ENCODE peak calls at places on chromosome 19, in five cellular contexts. B is cardiac muscle cell, S is endothelial cell, X is HFF-Myc, U is AG09319. J is an unnamed sample.

GRCh38 chr19:47891923-47892666 is 6.0 kb upstream of the SULT2A1 start:
- DNase-seq in B (peak; percentile 81), S (peak; percentile 13), X (no peak), U (no peak), J (no peak)

GRCh38 chr19:3275068-3275582 is 50.7 kb downstream of the CELF5 start:
- DNase-seq in B (no peak), S (peak; percentile 77), X (no peak), U (no peak), J (no peak)

GRCh38 chr19:9323557-9323918 is 441 bp upstream of the ZNF559 start:
- DNase-seq in B (peak; percentile 91), S (no peak), X (peak; percentile 22), U (peak; percentile 48), J (no peak)

GRCh38 chr19:56066152-56067023 is 54.7 kb downstream of the ZNF787 start:
- DNase-seq in B (peak; percentile 56), S (peak; percentile 80), X (no peak), U (no peak), J (peak; percentile 79)

GRCh38 chr19:34222386-34222785 is 32.0 kb upstream of the GARRE1 start:
- DNase-seq in B (no peak), S (no peak), X (no peak), U (no peak), J (no peak)

GRCh38 chr19:17996826-17997316 is 11.1 kb upstream of the ARRDC2 start:
- DNase-seq in B (peak; percentile 80), S (peak; percentile 97), X (no peak), U (no peak), J (peak; percentile 94)

GRCh38 chr19:7904074-7905020 is 670 bp downstream of the MAP2K7 start:
- DNase-seq in B (no peak), S (no peak), X (no peak), U (no peak), J (no peak)

GRCh38 chr19:3176715-3177501 is 1.7 kb upstream of the S1PR4 start:
- DNase-seq in B (no peak), S (no peak), X (no peak), U (no peak), J (no peak)

GRCh38 chr19:7647156-7647555 is 10.2 kb downstream of the STXBP2 start:
- DNase-seq in B (no peak), S (no peak), X (no peak), U (no peak), J (no peak)

GRCh38 chr19:33662391-33662790 is 40.6 kb downstream of the CHST8 start:
- DNase-seq in B (no peak), S (no peak), X (no peak), U (no peak), J (peak; percentile 24)

GRCh38 chr19:40803170-40803856 is 4.3 kb downstream of the EGLN2 start:
- DNase-seq in B (no peak), S (no peak), X (no peak), U (no peak), J (no peak)

GRCh38 chr19:40803857-40804782 is 5.1 kb downstream of the EGLN2 start:
- DNase-seq in B (no peak), S (no peak), X (no peak), U (no peak), J (no peak)

GRCh38 chr19:40805258-40805868 is 6.4 kb downstream of the EGLN2 start:
- DNase-seq in B (no peak), S (no peak), X (no peak), U (no peak), J (no peak)

GRCh38 chr19:40806385-40807146 is 7.6 kb downstream of the EGLN2 start:
- DNase-seq in B (peak; percentile 98), S (peak; percentile 95), X (peak; percentile 94), U (peak; percentile 92), J (peak; percentile 80)

DNA sequence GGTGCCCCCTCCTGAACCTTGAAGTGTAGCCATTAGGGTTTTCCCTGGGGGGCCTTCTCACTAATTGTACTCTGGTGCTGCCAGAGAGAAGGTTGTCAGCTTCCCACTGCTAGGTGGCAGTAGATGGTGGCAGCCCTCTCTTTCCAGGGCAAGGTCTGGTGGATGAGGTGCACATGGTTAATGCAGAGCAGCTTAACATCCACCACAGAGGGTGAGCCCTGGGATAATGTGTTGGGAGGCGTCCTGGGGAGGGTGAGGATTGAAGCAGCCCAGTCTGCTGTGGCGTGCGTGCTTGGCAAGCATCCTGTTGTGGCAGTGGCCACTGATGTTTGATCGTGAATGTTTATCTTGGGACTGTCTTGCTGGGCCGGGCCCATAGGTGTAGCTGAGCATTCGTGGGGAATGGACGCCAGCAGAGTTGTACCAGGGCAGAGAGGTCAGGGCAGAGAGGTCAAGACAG is 5.8 kb downstream of the EGLN2 start:
- DNase-seq in B (no peak), S (no peak), X (no peak), U (no peak), J (no peak)
- TF ChIP-seq CTCF in B (peak; percentile 11), S (no peak), X (no peak), U (no peak), J (no peak)

GRCh38 chr19:6271721-6272410 is 7.9 kb downstream of the MLLT1 start:
- DNase-seq in B (peak; percentile 91), S (no peak), X (no peak), U (no peak), J (peak; percentile 70)

GRCh38 chr19:6270076-6270745 is 9.6 kb downstream of the MLLT1 start:
- DNase-seq in B (no peak), S (no peak), X (no peak), U (no peak), J (no peak)

GRCh38 chr19:6272411-6272791 is 7.4 kb downstream of the MLLT1 start:
- DNase-seq in B (no peak), S (no peak), X (no peak), U (no peak), J (no peak)

GRCh38 chr19:6270822-6271221 is 9.0 kb downstream of the MLLT1 start:
- DNase-seq in B (no peak), S (no peak), X (no peak), U (no peak), J (no peak)

DNA sequence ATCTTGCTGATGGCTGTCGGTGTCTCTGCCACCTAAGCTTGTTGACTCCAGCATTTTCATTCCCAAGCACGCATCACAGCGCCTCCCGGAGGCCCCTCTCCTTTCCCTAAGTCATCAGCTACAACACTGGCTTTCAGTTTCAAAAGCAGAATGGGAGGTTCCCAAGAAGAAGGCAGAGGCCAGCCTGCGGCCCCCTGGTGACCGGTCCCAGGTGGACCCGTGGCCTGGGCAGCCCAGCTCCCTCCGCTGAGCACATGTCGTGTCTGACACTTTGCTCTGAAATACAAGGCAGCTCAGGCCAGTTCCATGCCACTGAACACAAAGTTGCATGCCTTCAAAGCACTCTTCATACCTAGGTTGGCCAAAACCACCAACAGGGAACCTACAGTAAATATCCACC is 8.5 kb downstream of the MLLT1 start:
- DNase-seq in B (no peak), S (no peak), X (no peak), U (no peak), J (no peak)
- TF ChIP-seq CTCF in B (peak; percentile 53), S (no peak), X (peak; percentile 33), U (peak; percentile 44), J (no peak)

GRCh38 chr19:31530781-31531180 is 181.5 kb upstream of the TSHZ3 start:
- DNase-seq in B (no peak), S (no peak), X (no peak), U (no peak), J (peak; percentile 25)
- TF ChIP-seq CTCF in B (no peak), S (no peak), X (no peak), U (no peak), J (no peak)

GRCh38 chr19:37779139-37780035 is at the start of gene ZNF573:
- DNase-seq in B (peak; percentile 93), S (peak; percentile 78), X (peak; percentile 83), U (peak; percentile 57), J (peak; percentile 66)
- TF ChIP-seq CTCF in B (peak; percentile 19), S (no peak), X (no peak), U (no peak), J (no peak)

J was measured in mesothelial cell of epicardium.